ENCODE peak calls at places on chromosomes 5 and 9, in four cellular contexts. G is A549, H is K562, Y is HepG2. V is an unnamed sample.

GRCh38 chr5:60851681-60852080 is 7.6 kb upstream of the ELOVL7 start:
- DNase-seq in G (no peak), H (no peak), Y (no peak), V (no peak)

GRCh38 chr5:102231693-102232619 is 64.1 kb downstream of the SLCO4C1 start:
- DNase-seq in Y (no peak), H (no peak), G (no peak), V (no peak)

GRCh38 chr5:80961376-80962281 is 1.5 kb downstream of the RASGRF2 start:
- DNase-seq in H (no peak), G (no peak), Y (peak), V (peak)

GRCh38 chr5:1003296-1003937 is 5.2 kb upstream of the NKD2 start:
- DNase-seq in H (no peak), G (no peak), Y (no peak), V (no peak)

GRCh38 chr5:137753227-137753985 is 757 bp downstream of the HNRNPA0 start:
- DNase-seq in Y (no peak), G (no peak), H (peak), V (no peak)

GRCh38 chr5:141841376-141841775 is 36.8 kb downstream of the PCDH1 start:
- DNase-seq in G (no peak), H (no peak), Y (no peak), V (no peak)

GRCh38 chr9:137150485-137151060 is 11.6 kb downstream of the GRIN1 start:
- DNase-seq in H (no peak), Y (peak), G (peak), V (no peak)

GRCh38 chr5:35924950-35925722 is 13.3 kb downstream of the CAPSL start:
- DNase-seq in G (peak), H (peak), Y (no peak), V (peak)

GRCh38 chr9:88818495-88819201 is 172.6 kb upstream of the S1PR3 start:
- DNase-seq in Y (no peak), H (no peak), G (no peak), V (peak)
- TF ChIP-seq MAZ in Y (no peak), H (no peak), G (no peak), V (no peak)

DNA sequence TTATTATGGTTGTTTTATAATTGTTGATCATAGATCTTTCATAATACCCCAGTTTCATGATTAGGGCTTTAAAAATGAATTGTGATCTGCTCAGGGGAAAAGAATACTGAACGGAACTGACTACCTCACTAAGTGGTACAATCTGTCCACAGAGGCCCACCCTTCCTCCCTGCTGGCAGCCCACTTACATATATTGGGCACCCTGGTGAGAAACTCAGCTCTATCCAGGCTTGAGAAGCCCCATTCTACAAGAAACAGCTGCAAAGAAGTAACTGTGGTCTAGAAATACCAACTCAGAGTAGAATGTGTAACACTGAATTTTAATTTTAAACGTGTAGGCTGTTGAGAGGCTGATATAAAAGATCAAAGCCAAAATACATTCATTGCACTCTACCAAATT is 46.9 kb downstream of the TSSK1B start:
- DNase-seq in Y (no peak), H (no peak), G (no peak), V (no peak)
- TF ChIP-seq MAZ in Y (no peak), H (no peak), G (no peak), V (no peak)

DNA sequence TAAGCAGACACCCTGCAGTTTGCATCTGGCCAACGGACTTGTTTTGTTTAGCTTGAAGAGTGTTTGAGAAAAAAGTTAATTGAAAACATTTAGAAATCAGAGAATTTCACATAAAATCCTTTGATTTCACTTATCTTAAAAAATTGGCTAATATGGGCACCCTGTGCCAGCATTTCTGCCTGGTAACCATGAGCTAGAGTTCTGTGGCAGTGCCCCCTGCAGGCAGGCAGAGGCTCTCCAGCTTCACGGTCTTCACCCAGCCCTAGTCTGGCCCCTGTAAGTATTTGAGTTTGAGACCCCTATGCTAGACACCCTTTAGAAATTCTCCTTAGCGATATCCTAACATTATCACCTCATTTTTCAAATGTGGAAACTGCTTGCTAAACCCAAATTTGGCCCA is 18.8 kb upstream of the FANCC start:
- DNase-seq in G (peak), H (peak), Y (peak), V (no peak)
- TF ChIP-seq MAZ in G (no peak), H (no peak), Y (no peak), V (no peak)

GRCh38 chr5:122701640-122702523 is 73.0 kb upstream of the SNX2 start:
- DNase-seq in Y (no peak), G (no peak), H (no peak), V (no peak)

GRCh38 chr5:122702524-122702875 is 72.4 kb upstream of the SNX2 start:
- DNase-seq in G (no peak), H (no peak), Y (no peak), V (no peak)

GRCh38 chr5:122703214-122703613 is 71.7 kb upstream of the SNX2 start:
- DNase-seq in H (no peak), G (no peak), Y (no peak), V (no peak)

GRCh38 chr5:122705876-122706275 is 69.0 kb upstream of the SNX2 start:
- DNase-seq in H (no peak), G (no peak), Y (no peak), V (no peak)

DNA sequence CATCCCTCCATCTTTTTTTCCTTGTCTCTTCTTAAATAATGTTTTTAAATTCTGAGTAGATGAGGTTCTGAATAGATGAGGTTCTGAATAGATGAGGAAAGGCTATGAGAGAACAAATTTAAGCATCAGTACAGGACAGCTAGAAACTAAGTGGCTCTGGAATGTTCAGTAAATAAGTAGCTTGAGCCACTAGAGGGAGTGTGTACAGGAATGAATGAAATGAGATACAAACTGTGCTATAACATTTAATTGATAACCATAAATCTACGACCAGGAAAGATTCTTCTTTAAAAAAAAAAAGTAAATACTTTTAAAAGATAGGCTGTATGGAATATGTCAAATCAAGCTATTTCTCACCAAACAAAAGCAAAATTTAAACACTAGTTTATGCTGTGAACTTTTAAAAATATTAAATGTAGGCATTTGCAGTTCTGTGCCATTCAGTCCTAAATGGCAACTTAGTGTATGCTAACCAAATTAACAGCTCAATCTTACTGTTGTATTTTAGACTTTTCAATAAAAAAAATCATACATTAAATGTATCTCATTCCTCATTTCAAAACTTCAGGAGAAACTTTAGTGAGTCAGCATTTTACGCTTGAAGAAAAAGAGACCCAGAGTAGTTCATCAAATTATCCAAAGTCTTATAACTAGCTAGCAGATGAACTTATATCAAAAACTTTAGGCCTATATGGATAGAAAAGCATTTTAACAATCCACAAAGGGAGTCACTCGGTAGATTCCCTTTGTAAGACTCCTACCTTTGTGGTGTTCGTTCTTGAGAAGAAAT is 70.4 kb upstream of the SNX2 start:
- DNase-seq in G (peak), Y (peak), H (peak), V (peak)
- TF ChIP-seq MAZ in G (no peak), Y (no peak), H (no peak), V (no peak)

GRCh38 chr9:26833792-26834191 is 58.8 kb downstream of the CAAP1 start:
- DNase-seq in H (no peak), G (no peak), Y (no peak), V (no peak)
- TF ChIP-seq MAZ in H (no peak), G (no peak), Y (no peak), V (no peak)

GRCh38 chr5:143406408-143406807 is 2.9 kb upstream of the NR3C1 start:
- DNase-seq in G (no peak), H (no peak), Y (no peak), V (no peak)

GRCh38 chr5:143403607-143404415 is at the start of gene NR3C1:
- DNase-seq in Y (peak), G (peak), H (peak), V (peak)

GRCh38 chr5:143404416-143405062 is 1.1 kb upstream of the NR3C1 start:
- DNase-seq in G (peak), Y (peak), H (peak), V (peak)

GRCh38 chr5:143405747-143406098 is 2.2 kb upstream of the NR3C1 start:
- DNase-seq in Y (no peak), G (no peak), H (no peak), V (no peak)

GRCh38 chr5:143405063-143405746 is 1.7 kb upstream of the NR3C1 start:
- DNase-seq in G (peak), H (peak), Y (peak), V (peak)
- TF ChIP-seq MAZ in G (no peak), H (peak), Y (peak), V (peak)

GRCh38 chr5:149732500-149733128 is 2.5 kb downstream of the PPARGC1B start:
- DNase-seq in Y (peak), G (no peak), H (peak), V (no peak)
- TF ChIP-seq MAZ in Y (no peak), G (no peak), H (no peak), V (no peak)

GRCh38 chr5:159022178-159022556 is 77.5 kb downstream of the EBF1 start:
- DNase-seq in Y (no peak), G (no peak), H (no peak), V (peak)
- TF ChIP-seq MAZ in Y (no peak), G (no peak), H (no peak), V (no peak)